ENCODE peak calls at places on chromosome 11, in six cellular contexts. One of them, this sample, is unnamed.

GRCh38 chr11:1876361-1877063 is 15.2 kb downstream of the PRR33 start:
- DNase-seq in tibial artery: peak; percentile 47
- DNase-seq in omental fat pad: no peak
- DNase-seq in WTC11: peak; percentile 77
- DNase-seq in HFF-Myc: no peak
- DNase-seq in lung: no peak
- DNase-seq in this sample: no peak

GRCh38 chr11:61429346-61429690 is 457 bp downstream of the CPSF7 start:
- DNase-seq in lung: no peak
- DNase-seq in WTC11: peak; percentile 79
- DNase-seq in tibial artery: peak; percentile 55
- DNase-seq in omental fat pad: peak; percentile 32
- DNase-seq in HFF-Myc: no peak
- DNase-seq in this sample: peak; percentile 73

GRCh38 chr11:47766363-47767227 is 546 bp downstream of the FNBP4 start:
- DNase-seq in WTC11: peak; percentile 24
- DNase-seq in omental fat pad: peak; percentile 31
- DNase-seq in HFF-Myc: no peak
- DNase-seq in tibial artery: peak; percentile 72
- DNase-seq in lung: peak; percentile 62
- DNase-seq in this sample: peak; percentile 73

GRCh38 chr11:60098508-60098907 is 10.0 kb downstream of the MS4A2 start:
- DNase-seq in WTC11: no peak
- DNase-seq in tibial artery: no peak
- DNase-seq in omental fat pad: no peak
- DNase-seq in HFF-Myc: no peak
- DNase-seq in lung: no peak
- DNase-seq in this sample: no peak

GRCh38 chr11:61069427-61069826 is 32.9 kb upstream of the CD5 start:
- DNase-seq in WTC11: no peak
- DNase-seq in omental fat pad: no peak
- DNase-seq in lung: no peak
- DNase-seq in tibial artery: no peak
- DNase-seq in HFF-Myc: no peak
- DNase-seq in this sample: no peak

GRCh38 chr11:11230802-11231562 is 122.1 kb downstream of the CSNK2A3 start:
- DNase-seq in WTC11: peak; percentile 78
- DNase-seq in omental fat pad: no peak
- DNase-seq in lung: no peak
- DNase-seq in HFF-Myc: no peak
- DNase-seq in tibial artery: no peak
- DNase-seq in this sample: no peak

GRCh38 chr11:46879056-46879585 is 33.0 kb upstream of the CKAP5 start:
- DNase-seq in HFF-Myc: no peak
- DNase-seq in lung: no peak
- DNase-seq in tibial artery: no peak
- DNase-seq in WTC11: no peak
- DNase-seq in omental fat pad: no peak
- DNase-seq in this sample: no peak

GRCh38 chr11:123590296-123590912 is 64.0 kb downstream of the SCN3B start:
- DNase-seq in HFF-Myc: no peak
- DNase-seq in lung: no peak
- DNase-seq in WTC11: no peak
- DNase-seq in omental fat pad: no peak
- DNase-seq in tibial artery: no peak
- DNase-seq in this sample: no peak

GRCh38 chr11:31117038-31117437 is 252.5 kb downstream of the DCDC1 start:
- DNase-seq in lung: no peak
- DNase-seq in omental fat pad: no peak
- DNase-seq in tibial artery: no peak
- DNase-seq in WTC11: no peak
- DNase-seq in HFF-Myc: no peak
- DNase-seq in this sample: no peak

GRCh38 chr11:15111215-15111614 is 3.5 kb upstream of the INSC start:
- DNase-seq in omental fat pad: no peak
- DNase-seq in tibial artery: no peak
- DNase-seq in lung: no peak
- DNase-seq in WTC11: no peak
- DNase-seq in HFF-Myc: no peak
- DNase-seq in this sample: no peak

GRCh38 chr11:72354356-72355115 is 79.8 kb downstream of the CLPB start:
- DNase-seq in tibial artery: no peak
- DNase-seq in WTC11: no peak
- DNase-seq in HFF-Myc: no peak
- DNase-seq in omental fat pad: no peak
- DNase-seq in lung: no peak
- DNase-seq in this sample: no peak

GRCh38 chr11:72598901-72599300 is 75.3 kb downstream of the PDE2A start:
- DNase-seq in WTC11: peak; percentile 68
- DNase-seq in lung: no peak
- DNase-seq in tibial artery: peak; percentile 36
- DNase-seq in omental fat pad: no peak
- DNase-seq in HFF-Myc: no peak
- DNase-seq in this sample: no peak

GRCh38 chr11:35412285-35412684 is 7.1 kb downstream of the SLC1A2 start:
- DNase-seq in tibial artery: no peak
- DNase-seq in omental fat pad: no peak
- DNase-seq in WTC11: no peak
- DNase-seq in lung: no peak
- DNase-seq in HFF-Myc: no peak
- DNase-seq in this sample: no peak

GRCh38 chr11:35529971-35530495 is 4.6 kb upstream of the PAMR1 start:
- DNase-seq in HFF-Myc: peak; percentile 90
- DNase-seq in lung: no peak
- DNase-seq in tibial artery: no peak
- DNase-seq in WTC11: no peak
- DNase-seq in omental fat pad: no peak
- DNase-seq in this sample: no peak

GRCh38 chr11:1199689-1200610 is 22.9 kb upstream of the MUC5B start:
- DNase-seq in omental fat pad: no peak
- DNase-seq in tibial artery: no peak
- DNase-seq in WTC11: peak; percentile 11
- DNase-seq in lung: no peak
- DNase-seq in HFF-Myc: no peak
- DNase-seq in this sample: no peak

GRCh38 chr11:42311504-42311903 is 852.1 kb upstream of the LRRC4C start:
- DNase-seq in tibial artery: peak; percentile 28
- DNase-seq in WTC11: no peak
- DNase-seq in HFF-Myc: no peak
- DNase-seq in lung: no peak
- DNase-seq in omental fat pad: no peak
- DNase-seq in this sample: no peak

GRCh38 chr11:78037056-78037455 is 14.0 kb upstream of the KCTD14 start:
- DNase-seq in tibial artery: no peak
- DNase-seq in WTC11: no peak
- DNase-seq in omental fat pad: no peak
- DNase-seq in lung: peak; percentile 67
- DNase-seq in HFF-Myc: no peak
- DNase-seq in this sample: no peak

GRCh38 chr11:78036313-78036712 is 13.2 kb upstream of the KCTD14 start:
- DNase-seq in omental fat pad: no peak
- DNase-seq in lung: no peak
- DNase-seq in HFF-Myc: no peak
- DNase-seq in WTC11: no peak
- DNase-seq in tibial artery: no peak
- DNase-seq in this sample: no peak

GRCh38 chr11:78032090-78032489 is 9.0 kb upstream of the KCTD14 start:
- DNase-seq in omental fat pad: no peak
- DNase-seq in lung: no peak
- DNase-seq in tibial artery: no peak
- DNase-seq in WTC11: no peak
- DNase-seq in HFF-Myc: no peak
- DNase-seq in this sample: no peak

GRCh38 chr11:78033040-78033439 is 10.0 kb upstream of the KCTD14 start:
- DNase-seq in tibial artery: no peak
- DNase-seq in lung: no peak
- DNase-seq in HFF-Myc: no peak
- DNase-seq in omental fat pad: no peak
- DNase-seq in WTC11: no peak
- DNase-seq in this sample: no peak

DNA sequence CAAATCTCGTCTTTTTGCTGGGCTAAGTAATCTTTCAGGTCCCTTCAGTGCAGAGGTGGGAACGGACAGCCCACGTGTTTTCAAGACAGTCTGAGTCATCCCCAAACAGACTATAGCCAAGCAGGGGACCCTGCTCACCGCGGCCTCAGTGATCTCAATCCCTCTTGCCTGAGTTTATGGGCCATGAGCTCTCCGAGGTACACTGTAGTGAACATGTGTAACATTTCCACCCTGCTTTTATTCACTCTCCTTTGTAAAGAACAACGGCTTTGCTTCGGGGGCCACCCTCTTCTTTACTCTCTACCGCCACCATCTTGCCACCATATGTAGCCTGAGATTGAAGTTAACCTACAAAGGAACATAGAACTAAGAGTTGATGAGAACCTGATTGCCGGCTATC is 11.5 kb upstream of the KCTD14 start:
- DNase-seq in lung: no peak
- DNase-seq in tibial artery: no peak
- DNase-seq in omental fat pad: no peak
- DNase-seq in WTC11: no peak
- DNase-seq in HFF-Myc: no peak
- DNase-seq in this sample: no peak
- TF ChIP-seq CTCF in lung: no peak
- TF ChIP-seq CTCF in tibial artery: no peak
- TF ChIP-seq CTCF in omental fat pad: no peak
- TF ChIP-seq CTCF in WTC11: no peak
- TF ChIP-seq CTCF in HFF-Myc: no peak
- TF ChIP-seq CTCF in this sample: no peak

DNA sequence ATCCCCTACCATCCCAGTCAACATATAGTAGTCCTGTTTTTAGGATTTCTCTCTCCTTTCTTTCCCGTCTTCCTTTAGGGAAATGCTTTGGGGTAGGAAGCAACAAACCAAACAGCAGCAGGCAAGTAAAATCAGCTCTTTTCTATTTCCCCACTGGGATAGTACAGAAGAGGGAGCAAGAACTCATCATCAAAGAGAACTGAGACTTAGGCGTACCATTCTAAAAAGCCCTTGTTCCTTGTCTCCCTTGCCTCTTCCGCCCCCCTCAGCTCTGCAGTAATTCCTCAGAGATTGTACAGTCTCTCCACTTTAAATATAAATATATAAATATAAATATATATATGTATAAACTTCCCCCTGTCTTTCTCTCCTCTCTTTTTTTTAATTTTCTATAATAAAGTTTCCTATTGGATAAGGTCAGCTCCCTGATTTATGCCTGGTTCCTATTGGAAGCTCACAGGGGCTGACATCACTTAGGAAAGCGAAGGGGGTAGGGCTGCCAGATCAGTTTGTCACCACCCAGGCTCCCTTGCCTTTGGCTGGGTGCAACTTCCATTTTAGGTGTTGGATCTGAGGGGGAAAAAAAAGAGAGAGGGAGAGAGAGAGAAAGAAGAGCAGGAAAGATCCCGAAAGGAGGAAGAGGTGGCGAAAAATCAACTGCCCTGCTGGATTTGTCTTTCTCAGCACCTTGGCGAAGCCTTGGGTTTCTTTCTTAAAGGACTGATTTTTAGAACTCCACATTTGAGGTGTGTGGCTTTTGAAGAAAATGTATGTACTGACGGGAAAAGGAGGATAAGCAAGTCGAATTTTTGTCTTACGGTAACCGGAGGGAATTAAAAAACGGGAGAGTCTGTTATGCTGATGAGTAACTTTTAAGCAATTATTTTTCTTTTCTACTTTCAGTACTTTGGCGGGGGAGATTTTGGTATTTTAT is at the start of gene CTNND1:
- DNase-seq in tibial artery: peak; percentile 89
- DNase-seq in WTC11: peak; percentile 74
- DNase-seq in HFF-Myc: peak; percentile 94
- DNase-seq in lung: peak; percentile 88
- DNase-seq in omental fat pad: no peak
- DNase-seq in this sample: no peak
- TF ChIP-seq CTCF in tibial artery: no peak
- TF ChIP-seq CTCF in WTC11: no peak
- TF ChIP-seq CTCF in HFF-Myc: no peak
- TF ChIP-seq CTCF in lung: no peak
- TF ChIP-seq CTCF in omental fat pad: no peak
- TF ChIP-seq CTCF in this sample: no peak

DNA sequence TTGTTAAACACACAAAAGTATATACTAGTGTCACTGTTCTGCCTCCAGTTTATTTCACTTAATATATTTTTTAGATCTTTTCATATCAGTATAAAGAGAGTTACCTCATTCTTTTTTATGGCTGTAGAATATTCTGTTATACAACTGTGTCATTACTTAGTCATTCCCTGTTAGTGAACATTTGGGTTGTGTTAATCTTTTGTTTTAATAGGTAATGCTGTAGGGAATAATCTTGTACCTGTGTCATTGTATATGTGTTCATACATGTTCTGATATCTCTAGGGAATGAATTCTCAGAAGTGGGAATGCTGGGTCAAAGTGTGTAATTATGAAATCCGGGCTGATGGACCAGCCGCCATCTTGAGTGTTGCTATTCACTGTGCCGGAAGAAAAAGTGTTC is 71.4 kb downstream of the SWAP70 start:
- DNase-seq in omental fat pad: no peak
- DNase-seq in HFF-Myc: no peak
- DNase-seq in tibial artery: no peak
- DNase-seq in lung: no peak
- DNase-seq in WTC11: no peak
- DNase-seq in this sample: no peak
- TF ChIP-seq CTCF in omental fat pad: no peak
- TF ChIP-seq CTCF in HFF-Myc: no peak
- TF ChIP-seq CTCF in tibial artery: no peak
- TF ChIP-seq CTCF in lung: no peak
- TF ChIP-seq CTCF in WTC11: no peak
- TF ChIP-seq CTCF in this sample: no peak

GRCh38 chr11:9095421-9095820 is 4.0 kb upstream of the SCUBE2 start:
- DNase-seq in lung: no peak
- DNase-seq in omental fat pad: no peak
- DNase-seq in HFF-Myc: no peak
- DNase-seq in WTC11: peak; percentile 59
- DNase-seq in tibial artery: no peak
- DNase-seq in this sample: no peak
- TF ChIP-seq CTCF in lung: no peak
- TF ChIP-seq CTCF in omental fat pad: no peak
- TF ChIP-seq CTCF in HFF-Myc: peak; percentile 35
- TF ChIP-seq CTCF in WTC11: no peak
- TF ChIP-seq CTCF in tibial artery: no peak
- TF ChIP-seq CTCF in this sample: no peak

GRCh38 chr11:118845369-118845768 is 38.3 kb upstream of the CXCR5 start:
- DNase-seq in omental fat pad: no peak
- DNase-seq in HFF-Myc: no peak
- DNase-seq in WTC11: no peak
- DNase-seq in tibial artery: no peak
- DNase-seq in lung: no peak
- DNase-seq in this sample: no peak
- TF ChIP-seq CTCF in omental fat pad: no peak
- TF ChIP-seq CTCF in HFF-Myc: no peak
- TF ChIP-seq CTCF in WTC11: no peak
- TF ChIP-seq CTCF in tibial artery: no peak
- TF ChIP-seq CTCF in lung: no peak
- TF ChIP-seq CTCF in this sample: no peak

This sample was measured in natural killer cell.